ENCODE peak calls at places on chromosomes 7 and 10, in four cellular contexts. T is HepG2, S is H1, O is K562. C is an unnamed sample.

GRCh38 chr7:102888561-102889233 is 24.1 kb upstream of the LRRC17 start:
- DNase-seq in T (no peak), S (no peak), O (no peak), C (no peak)

GRCh38 chr7:28478661-28479060 is 66.3 kb downstream of the CREB5 start:
- DNase-seq in T (no peak), S (no peak), O (no peak), C (no peak)

GRCh38 chr7:141688038-141688437 is 13.9 kb downstream of the DENND11 start:
- DNase-seq in T (no peak), S (no peak), O (no peak), C (no peak)

GRCh38 chr7:72453436-72453835 is 41.3 kb upstream of the CALN1 start:
- DNase-seq in T (no peak), S (no peak), O (no peak), C (no peak)

GRCh38 chr7:93327006-93327633 is 95.0 kb downstream of the VPS50 start:
- DNase-seq in T (no peak), S (no peak), O (no peak), C (no peak)

GRCh38 chr10:34256216-34256615 is 558.9 kb downstream of the PARD3 start:
- DNase-seq in T (no peak), S (no peak), O (no peak), C (no peak)

GRCh38 chr10:71548494-71548846 is 151.8 kb downstream of the CDH23 start:
- DNase-seq in T (no peak), S (peak), O (peak), C (no peak)

GRCh38 chr7:347001-347590 is 57.1 kb downstream of the FOXL3 start:
- DNase-seq in T (no peak), S (no peak), O (no peak), C (no peak)

GRCh38 chr7:73369009-73369408 is 41.0 kb downstream of the FKBP6 start:
- DNase-seq in T (peak), S (no peak), O (peak), C (no peak)

GRCh38 chr7:137642467-137642866 is 204.3 kb downstream of the DGKI start:
- DNase-seq in T (no peak), S (no peak), O (no peak), C (no peak)

GRCh38 chr10:126387041-126387908 is 1.0 kb downstream of the ADAM12 start:
- DNase-seq in T (no peak), S (peak), O (peak), C (no peak)

GRCh38 chr7:75642810-75643486 is 95.8 kb downstream of the HIP1 start:
- DNase-seq in T (peak), S (peak), O (peak), C (peak)

GRCh38 chr10:124151466-124152095 is 58.2 kb upstream of the CHST15 start:
- DNase-seq in T (no peak), S (no peak), O (no peak), C (no peak)

GRCh38 chr10:29254123-29255046 is 34.5 kb upstream of the LYZL1 start:
- DNase-seq in T (no peak), S (no peak), O (peak), C (no peak)

GRCh38 chr10:4023997-4024396 is 239.0 kb upstream of the KLF6 start:
- DNase-seq in T (no peak), S (no peak), O (no peak), C (no peak)

GRCh38 chr10:44378626-44379025 is 6.3 kb downstream of the CXCL12 start:
- DNase-seq in T (no peak), S (no peak), O (no peak), C (no peak)

GRCh38 chr10:22476601-22477364 is 131.5 kb downstream of the SPAG6 start:
- DNase-seq in T (no peak), S (peak), O (no peak), C (no peak)

GRCh38 chr10:99426689-99427088 is 3.7 kb downstream of the GOT1 start:
- DNase-seq in T (no peak), S (no peak), O (no peak), C (no peak)

GRCh38 chr10:23412223-23412622 is 26.7 kb upstream of the OTUD1 start:
- DNase-seq in T (no peak), S (no peak), O (no peak), C (no peak)

GRCh38 chr7:15424468-15424867 is 137.3 kb downstream of the AGMO start:
- DNase-seq in T (no peak), S (no peak), O (no peak), C (no peak)

GRCh38 chr10:77162697-77163096 is 474.9 kb downstream of the KCNMA1 start:
- DNase-seq in T (no peak), S (no peak), O (no peak), C (no peak)

GRCh38 chr7:1197997-1198632 is 34.6 kb upstream of the UNCX start:
- DNase-seq in T (no peak), S (no peak), O (peak), C (no peak)

GRCh38 chr7:53325061-53325460 is 289.6 kb downstream of the POM121L12 start:
- DNase-seq in T (no peak), S (no peak), O (no peak), C (no peak)

GRCh38 chr10:44125879-44126675 is 258.8 kb downstream of the CXCL12 start:
- DNase-seq in T (no peak), S (no peak), O (no peak), C (no peak)

GRCh38 chr7:151091431-151091830 is 5.2 kb downstream of the AGAP3 start:
- DNase-seq in T (no peak), S (peak), O (peak), C (no peak)

GRCh38 chr7:150665075-150665794 is 20.3 kb upstream of the GIMAP2 start:
- DNase-seq in T (no peak), S (no peak), O (no peak), C (no peak)

GRCh38 chr7:106572394-106573124 is 88.4 kb downstream of the CCDC71L start:
- DNase-seq in T (no peak), S (no peak), O (no peak), C (no peak)

GRCh38 chr7:20440472-20441105 is 109.9 kb downstream of the ITGB8 start:
- DNase-seq in T (peak), S (peak), O (peak), C (no peak)

GRCh38 chr7:111301891-111302290 is 211.0 kb downstream of the LRRN3 start:
- DNase-seq in T (no peak), S (no peak), O (no peak), C (no peak)

GRCh38 chr10:52353960-52354394 is 39.9 kb downstream of the DKK1 start:
- DNase-seq in T (peak), S (no peak), O (no peak), C (no peak)

GRCh38 chr7:23246540-23246939 is at the start of gene GPNMB:
- DNase-seq in T (no peak), S (no peak), O (no peak), C (no peak)

GRCh38 chr7:74452748-74453320 is 872 bp upstream of the GTF2IRD1 start:
- DNase-seq in T (peak), S (no peak), O (no peak), C (no peak)

GRCh38 chr7:74454059-74454947 is 597 bp downstream of the GTF2IRD1 start:
- DNase-seq in T (no peak), S (peak), O (peak), C (no peak)

GRCh38 chr7:74449144-74449543 is 4.6 kb upstream of the GTF2IRD1 start:
- DNase-seq in T (no peak), S (no peak), O (no peak), C (no peak)

GRCh38 chr7:74453321-74454011 is at the start of gene GTF2IRD1:
- DNase-seq in T (peak), S (peak), O (peak), C (no peak)

DNA sequence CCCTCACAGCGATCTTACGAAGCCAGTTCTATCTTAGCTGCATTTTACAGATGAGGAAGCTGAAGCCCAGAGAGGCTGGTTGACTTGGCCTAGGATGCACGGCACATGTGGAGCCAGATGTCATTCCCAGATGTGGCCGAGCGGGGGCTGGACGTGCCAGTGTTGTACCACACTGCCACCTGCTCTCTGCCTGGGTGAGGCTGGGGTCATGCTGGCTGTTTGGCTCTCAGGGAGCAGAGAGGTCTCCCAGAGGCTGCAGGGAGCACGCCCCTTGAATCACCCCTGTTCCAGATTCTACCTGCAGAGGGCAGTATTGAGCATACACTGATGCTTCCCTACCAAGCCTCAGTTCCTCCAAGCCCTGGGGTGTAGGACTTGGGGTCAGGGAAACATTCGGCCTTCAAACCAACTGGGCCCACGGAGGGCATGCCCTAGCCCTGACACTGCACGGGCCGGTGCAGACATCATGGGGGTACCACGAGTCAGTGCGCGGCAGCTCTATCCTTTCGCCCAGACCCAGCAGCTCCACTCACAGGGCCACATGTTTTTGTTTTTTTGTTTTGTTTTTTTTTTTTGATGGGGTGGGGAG is 3.8 kb upstream of the GTF2IRD1 start:
- DNase-seq in T (peak), S (peak), O (peak), C (peak)
- TF ChIP-seq HDAC6 in T (no peak), S (no peak), O (no peak), C (no peak)

GRCh38 chr7:55898287-55898686 is 11.0 kb downstream of the ZNF713 start:
- DNase-seq in T (no peak), S (no peak), O (no peak), C (no peak)

DNA sequence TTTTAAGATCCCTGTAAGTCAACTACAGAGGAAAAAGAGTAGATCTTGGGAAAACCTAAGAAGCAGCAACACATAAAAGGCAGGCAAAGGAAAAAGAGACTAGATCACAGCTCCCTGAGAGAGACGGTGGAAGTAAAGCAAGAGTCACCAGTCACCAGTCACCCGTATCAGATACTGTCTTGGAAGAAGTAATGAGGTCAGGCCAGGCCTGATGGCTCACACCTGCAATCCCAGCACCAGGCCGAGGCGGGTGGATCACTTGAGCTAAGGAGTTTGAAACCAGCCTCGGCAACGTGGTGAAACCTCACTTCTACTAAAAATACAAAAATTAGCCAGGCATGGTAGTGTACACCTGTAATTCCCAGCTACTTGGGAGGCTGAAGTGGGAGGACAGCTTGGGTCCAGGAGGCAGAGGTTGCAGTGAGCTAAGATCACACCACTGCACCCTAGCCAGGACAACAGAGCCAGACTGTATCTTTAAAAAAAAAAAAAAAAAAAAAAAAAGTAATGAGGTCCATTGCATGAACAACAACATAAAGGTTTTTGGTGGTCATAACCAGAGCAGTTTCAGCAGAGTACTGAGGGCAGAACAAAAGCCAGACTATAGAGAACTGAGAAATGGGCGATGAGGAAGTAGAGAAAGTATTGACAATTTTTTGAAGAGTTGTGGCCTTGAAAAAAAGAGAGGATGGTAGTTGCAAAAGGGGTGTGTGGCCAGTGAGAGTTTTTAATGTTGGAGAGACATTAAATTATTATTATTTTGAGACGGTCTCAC is 16.9 kb downstream of the ZNF713 start:
- DNase-seq in T (no peak), S (no peak), O (no peak), C (peak)
- TF ChIP-seq HDAC6 in T (no peak), S (no peak), O (no peak), C (no peak)

DNA sequence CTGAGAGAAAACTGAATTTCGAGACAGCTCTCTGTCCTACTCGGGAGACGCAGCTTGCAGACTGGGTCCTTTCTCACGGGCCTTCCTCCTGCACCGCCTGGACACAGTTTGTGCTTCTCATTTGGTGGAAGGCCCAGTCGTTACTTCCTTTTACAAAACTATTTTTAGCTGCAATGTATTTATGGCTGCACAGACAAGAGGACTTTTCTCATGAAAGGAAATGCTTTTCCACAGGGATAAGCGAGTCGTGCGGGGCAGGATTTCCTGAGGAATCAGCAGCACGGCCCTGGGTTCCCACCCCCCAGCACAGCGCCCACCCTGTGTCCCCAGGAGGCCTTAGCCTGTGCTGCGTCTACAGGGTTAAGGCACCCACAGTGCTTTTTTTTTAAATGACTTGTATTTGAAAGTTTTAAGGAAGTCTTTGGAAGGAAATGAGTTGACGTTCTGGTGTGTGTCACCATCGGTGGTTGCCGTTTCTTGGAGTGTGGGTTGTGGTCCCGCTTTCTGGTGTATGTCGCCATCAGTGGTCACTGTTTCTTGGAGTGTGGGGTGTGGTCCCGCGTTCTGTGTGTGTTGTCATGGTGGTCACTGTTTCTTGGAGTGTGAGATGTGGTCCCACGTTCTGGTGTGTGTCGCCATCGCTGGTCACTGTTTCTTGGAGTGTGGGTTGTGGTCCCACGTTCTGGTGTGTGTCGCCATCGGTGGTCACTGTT is 50.9 kb downstream of the INPP5A start:
- DNase-seq in T (no peak), S (no peak), O (no peak), C (no peak)
- TF ChIP-seq HDAC6 in T (no peak), S (no peak), O (no peak), C (no peak)

DNA sequence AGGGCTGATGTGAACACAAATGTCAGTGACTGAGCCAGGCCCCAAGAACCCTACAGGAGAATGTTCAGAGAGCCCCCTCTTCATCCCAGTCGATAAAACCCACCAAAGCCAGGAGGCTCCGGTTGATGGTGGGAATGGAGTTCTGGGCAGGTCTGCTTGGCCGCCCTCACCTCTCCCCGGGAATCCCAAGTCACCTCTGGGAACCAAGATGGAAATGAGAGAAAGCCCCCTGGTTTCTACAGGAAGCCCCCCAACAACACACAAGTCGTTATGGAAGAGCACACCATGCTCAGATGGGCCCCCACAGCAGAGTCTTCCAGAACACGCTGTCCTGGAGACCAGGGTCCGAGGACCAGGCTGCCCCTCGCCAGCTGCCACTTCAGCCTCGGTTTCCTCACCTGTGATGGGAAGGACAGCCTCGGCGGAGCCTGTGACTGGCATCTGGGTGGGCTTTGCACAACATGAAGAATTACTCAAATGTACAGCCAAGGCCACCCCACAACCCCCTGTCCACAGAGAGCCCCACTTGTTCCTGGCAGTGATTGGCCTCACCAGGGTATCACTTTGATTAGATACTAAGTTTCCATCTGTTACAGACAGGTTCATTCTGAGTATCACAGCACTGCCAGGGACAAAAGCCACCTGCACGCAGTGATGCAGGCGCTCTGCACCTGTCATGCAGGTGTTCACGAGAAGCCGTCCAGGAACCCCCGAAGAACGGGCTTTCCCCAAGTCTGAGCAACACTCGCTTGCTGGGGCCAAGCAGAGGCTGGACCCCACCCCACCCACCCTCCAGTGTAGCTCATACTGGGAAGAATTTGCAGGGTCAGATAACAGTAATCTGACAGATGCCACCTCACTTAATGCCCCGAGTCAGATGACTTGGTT is 57.6 kb downstream of the MKI67 start:
- DNase-seq in T (no peak), S (no peak), O (no peak), C (no peak)
- TF ChIP-seq HDAC6 in T (no peak), S (no peak), O (no peak), C (no peak)

DNA sequence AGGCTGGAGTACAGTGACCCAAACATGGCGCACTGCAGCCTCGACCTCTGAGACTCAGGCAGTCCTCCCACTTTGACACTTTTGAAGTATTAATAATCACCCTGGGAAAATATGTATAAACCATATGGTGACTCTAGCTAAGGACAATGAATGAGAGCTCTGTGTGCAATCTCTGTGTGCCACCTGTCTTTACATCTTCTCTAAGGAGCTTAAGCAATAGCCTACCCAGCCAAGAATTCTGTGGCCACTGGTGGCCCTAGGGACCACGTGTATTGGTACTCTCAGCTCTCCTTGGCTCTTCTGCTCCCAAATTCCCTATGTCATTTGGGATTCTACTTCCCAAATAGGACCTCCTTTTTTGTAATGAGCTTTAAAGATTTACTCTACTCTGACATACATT is 23.7 kb downstream of the FGF8 start:
- DNase-seq in T (no peak), S (no peak), O (no peak), C (no peak)
- TF ChIP-seq HDAC6 in T (no peak), S (no peak), O (no peak), C (no peak)

C was measured in GM12878.